ENCODE peak calls at places on chromosomes 3 and 15, in four cellular contexts. J is psoas muscle, F is esophagus muscularis mucosa, E is GM10248. A is an unnamed sample.
A peak's percentile ranks its signal among the peaks of the same experiment; 100 is the strongest.

GRCh38 chr3:69671082-69671952 is 67.9 kb upstream of the MITF start:
- DNase-seq in J (no peak), F (no peak), E (peak; percentile 44), A (peak; percentile 49)

GRCh38 chr3:11539677-11540076 is 104.0 kb downstream of the VGLL4 start:
- DNase-seq in J (no peak), F (no peak), E (no peak), A (no peak)

GRCh38 chr3:49903451-49904424 is at the start of gene MST1R:
- DNase-seq in J (peak; percentile 84), F (no peak), E (peak; percentile 92), A (peak; percentile 87)

GRCh38 chr3:103653996-103654395 is 1219.2 kb downstream of the ZPLD1 start:
- DNase-seq in J (no peak), F (no peak), E (no peak), A (no peak)

GRCh38 chr15:69963375-69963774 is 134.3 kb downstream of the TLE3 start:
- DNase-seq in J (no peak), F (no peak), E (no peak), A (no peak)

GRCh38 chr3:155428558-155428957 is 135.1 kb upstream of the STRIT1 start:
- DNase-seq in J (no peak), F (peak; percentile 10), E (no peak), A (no peak)

GRCh38 chr15:62444104-62445027 is 279.3 kb upstream of the C2CD4B start:
- DNase-seq in J (peak; percentile 61), F (no peak), E (no peak), A (no peak)

GRCh38 chr3:189586941-189587687 is 44.1 kb upstream of the TP63 start:
- DNase-seq in J (no peak), F (no peak), E (peak; percentile 37), A (no peak)

GRCh38 chr15:81108427-81108826 is 25.6 kb upstream of the CFAP161 start:
- DNase-seq in J (no peak), F (no peak), E (no peak), A (peak; percentile 33)

GRCh38 chr15:68367226-68367625 is 64.7 kb downstream of the ITGA11 start:
- DNase-seq in J (no peak), F (no peak), E (no peak), A (no peak)

GRCh38 chr3:177569193-177569592 is 371.9 kb upstream of the TBL1XR1 start:
- DNase-seq in J (no peak), F (no peak), E (no peak), A (no peak)

GRCh38 chr3:126354776-126355175 is 2.4 kb downstream of the KLF15 start:
- DNase-seq in J (peak; percentile 56), F (no peak), E (no peak), A (no peak)

GRCh38 chr3:37671000-37671483 is 190.6 kb upstream of the CTDSPL start:
- DNase-seq in J (no peak), F (peak; percentile 78), E (no peak), A (no peak)

GRCh38 chr3:16059700-16060357 is 114.7 kb upstream of the GALNT15 start:
- DNase-seq in J (no peak), F (no peak), E (no peak), A (no peak)

GRCh38 chr3:73037369-73037699 is 24.1 kb upstream of the EBLN2 start:
- DNase-seq in J (no peak), F (no peak), E (no peak), A (no peak)

A was measured in RPMI8226.